ENCODE peak calls at places on chromosomes 16 and 17, in seven cellular contexts. S is GM12892, C is Peyer's patch, K is NB4, Q is ovary, H is transverse colon, M is K562. F is an unnamed sample.

GRCh38 chr16:22358000-22358399 is 16.4 kb downstream of the CDR2 start:
- DNase-seq in C (no peak), M (no peak), K (no peak), S (no peak), H (no peak), Q (no peak), F (no peak)

GRCh38 chr16:58494981-58495860 is 4.7 kb upstream of the NDRG4 start:
- DNase-seq in C (peak), M (peak), K (peak), Q (peak), H (peak), S (peak), F (peak)

GRCh38 chr16:69123894-69124293 is 8.5 kb downstream of the CHTF8 start:
- DNase-seq in K (peak), S (no peak), Q (peak), C (peak), H (peak), M (peak), F (peak)

GRCh38 chr16:57315401-57315800 is 30.9 kb upstream of the PLLP start:
- DNase-seq in S (no peak), K (no peak), Q (no peak), M (peak), H (no peak), C (no peak), F (no peak)

GRCh38 chr17:50564916-50565315 is 4.4 kb downstream of the CACNA1G start:
- DNase-seq in K (peak), Q (peak), C (peak), H (peak), S (no peak), M (no peak), F (no peak)

GRCh38 chr17:81925860-81926450 is 1.6 kb downstream of the MAFG start:
- DNase-seq in M (no peak), K (no peak), C (no peak), H (no peak), S (no peak), Q (no peak), F (no peak)

GRCh38 chr16:66548068-66548467 is 1.9 kb downstream of the TK2 start:
- DNase-seq in S (no peak), Q (no peak), M (no peak), C (no peak), K (no peak), H (no peak), F (no peak)

GRCh38 chr17:65158622-65159021 is 21.5 kb downstream of the RGS9 start:
- DNase-seq in S (no peak), H (no peak), K (no peak), Q (no peak), M (no peak), C (no peak), F (no peak)

GRCh38 chr17:49146620-49147306 is 14.2 kb downstream of the B4GALNT2 start:
- DNase-seq in K (no peak), C (no peak), H (no peak), Q (no peak), S (no peak), M (no peak), F (peak)

GRCh38 chr16:62664566-62664965 is 628.3 kb upstream of the CDH8 start:
- DNase-seq in K (no peak), S (no peak), H (no peak), M (no peak), C (no peak), Q (no peak), F (no peak)

GRCh38 chr17:32742686-32743538 is 134.0 kb downstream of the MYO1D start:
- DNase-seq in C (no peak), S (no peak), M (no peak), K (no peak), Q (no peak), H (no peak), F (no peak)

GRCh38 chr17:47720754-47721533 is 12.1 kb upstream of the TBX21 start:
- DNase-seq in H (peak), C (peak), M (no peak), Q (no peak), S (peak), K (peak), F (peak)

GRCh38 chr17:41547921-41548843 is 20.1 kb upstream of the KRT19 start:
- DNase-seq in S (no peak), H (peak), M (peak), Q (peak), K (peak), C (peak), F (peak)

GRCh38 chr16:9813665-9814064 is 368.6 kb downstream of the GRIN2A start:
- DNase-seq in S (no peak), M (no peak), Q (no peak), C (no peak), K (no peak), H (no peak), F (no peak)

GRCh38 chr16:17329412-17329811 is 141.3 kb downstream of the XYLT1 start:
- DNase-seq in K (no peak), C (no peak), Q (no peak), S (no peak), M (no peak), H (no peak), F (no peak)

GRCh38 chr16:82971126-82971525 is 344.4 kb downstream of the CDH13 start:
- DNase-seq in K (no peak), Q (no peak), H (no peak), S (no peak), M (no peak), C (no peak), F (no peak)

GRCh38 chr17:28524476-28525415 is 18.6 kb downstream of the FOXN1 start:
- DNase-seq in C (no peak), K (no peak), M (no peak), S (no peak), H (peak), Q (no peak), F (peak)

GRCh38 chr16:78513838-78514237 is 414.4 kb downstream of the WWOX start:
- DNase-seq in Q (no peak), S (no peak), M (no peak), K (peak), C (no peak), H (no peak), F (no peak)

GRCh38 chr16:81614171-81614570 is 164.9 kb upstream of the PLCG2 start:
- DNase-seq in S (no peak), H (no peak), K (no peak), Q (no peak), C (no peak), M (no peak), F (no peak)

GRCh38 chr16:84874553-84874952 is 54.8 kb downstream of the CRISPLD2 start:
- DNase-seq in S (no peak), M (no peak), C (no peak), H (no peak), Q (no peak), K (no peak), F (no peak)

GRCh38 chr17:34299918-34300600 is 14.5 kb downstream of the CCL11 start:
- DNase-seq in S (no peak), C (no peak), H (no peak), M (no peak), Q (no peak), K (no peak), F (no peak)

GRCh38 chr16:57446530-57447141 is 549 bp downstream of the CIAPIN1 start:
- DNase-seq in Q (no peak), H (peak), C (peak), S (peak), K (peak), M (peak), F (peak)

GRCh38 chr16:30335598-30336474 is 19.3 kb downstream of the CD2BP2 start:
- DNase-seq in M (peak), H (peak), S (no peak), C (no peak), K (peak), Q (peak), F (no peak)

GRCh38 chr17:76153640-76154039 is 12.6 kb upstream of the FOXJ1 start:
- DNase-seq in Q (no peak), C (no peak), H (no peak), K (no peak), M (no peak), S (no peak), F (no peak)

DNA sequence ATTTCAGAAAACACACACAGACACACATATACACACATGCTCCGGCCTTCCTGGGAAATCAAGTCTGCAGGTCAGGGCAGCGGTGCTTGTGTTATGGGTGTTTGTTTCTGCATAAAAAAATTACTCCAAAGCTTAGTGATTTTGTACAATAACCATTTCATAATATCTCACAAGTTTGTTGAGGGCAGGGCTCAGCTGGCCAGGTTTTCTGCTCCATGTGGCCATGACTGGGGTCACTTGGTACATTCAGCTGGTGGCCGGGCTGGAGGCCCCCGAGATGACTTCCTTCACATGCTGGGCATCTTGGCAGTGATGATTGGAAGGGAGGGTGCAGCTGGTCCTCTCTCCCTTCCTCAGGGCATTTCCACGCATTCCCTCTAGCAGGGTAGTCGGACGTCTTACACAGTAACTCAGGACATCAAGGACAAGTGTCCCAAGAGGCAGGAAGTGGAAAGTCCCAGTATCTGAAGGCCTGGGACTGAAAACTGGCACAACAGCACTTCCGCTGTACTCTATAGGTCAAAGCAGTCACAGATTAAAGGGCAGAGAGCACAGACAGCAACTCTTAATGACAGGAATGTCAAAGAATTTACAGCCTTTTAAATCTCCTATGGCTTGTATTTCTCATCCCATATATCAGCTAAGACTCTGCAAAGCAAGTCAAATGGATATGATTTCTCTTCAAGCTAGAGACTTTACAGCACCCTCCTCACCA is 127.4 kb downstream of the ZNF18 start:
- DNase-seq in K (no peak), H (no peak), C (no peak), M (no peak), S (no peak), Q (no peak), F (no peak)
- TF ChIP-seq POLR2A in K (no peak), H (no peak), C (no peak), M (no peak), S (no peak), Q (no peak), F (no peak)

DNA sequence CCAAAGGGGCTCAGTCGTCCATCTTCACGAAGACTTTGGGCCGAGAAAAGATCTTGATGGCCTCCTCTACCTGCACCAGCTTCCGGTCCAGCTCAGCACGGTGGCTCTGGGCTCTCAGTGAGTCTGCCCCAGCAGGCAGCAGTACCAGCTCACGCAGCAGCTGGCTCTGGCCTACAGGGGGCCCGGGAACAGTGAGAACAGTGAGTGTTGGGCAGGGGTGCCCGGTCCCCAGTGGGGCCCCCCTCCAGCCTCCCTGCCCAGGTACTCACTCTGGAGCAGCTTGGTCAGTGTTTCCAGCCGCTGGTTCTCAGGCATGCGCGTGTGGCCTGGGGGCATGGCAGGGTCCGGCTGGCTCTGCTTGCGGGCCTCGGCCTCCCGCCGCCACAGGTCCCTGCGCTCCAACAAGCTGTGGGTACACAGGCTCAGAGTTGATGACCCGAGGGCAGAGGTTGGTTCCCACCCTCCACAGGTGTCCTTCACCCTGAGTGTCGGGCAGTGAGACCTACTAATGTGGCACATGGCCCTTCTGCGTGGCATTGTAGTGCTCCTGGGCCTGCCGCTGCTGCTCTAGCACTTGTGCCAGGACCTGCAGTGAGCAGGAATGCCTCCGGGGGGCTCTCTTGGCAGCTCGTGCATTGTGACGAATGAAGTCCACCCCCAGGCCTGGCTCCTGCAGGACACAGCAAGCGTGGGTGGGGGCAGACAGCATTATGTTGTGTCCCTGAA is 2.6 kb downstream of the PARD6A start:
- DNase-seq in K (peak), H (no peak), C (no peak), Q (no peak), M (no peak), S (no peak), F (no peak)
- TF ChIP-seq POLR2A in K (no peak), H (no peak), C (no peak), Q (no peak), M (no peak), S (no peak), F (no peak)

GRCh38 chr16:3022208-3022696 is 1.5 kb downstream of the HCFC1R1 start:
- DNase-seq in C (peak), S (no peak), K (peak), Q (peak), H (peak), M (peak), F (peak)

GRCh38 chr16:3020604-3021448 is 658 bp downstream of the TNFRSF12A start:
- DNase-seq in S (no peak), M (peak), C (peak), Q (peak), H (peak), K (peak), F (peak)

GRCh38 chr16:3019594-3020246 is 448 bp upstream of the TNFRSF12A start:
- DNase-seq in C (no peak), H (no peak), S (no peak), Q (no peak), M (no peak), K (no peak), F (no peak)

GRCh38 chr16:3021449-3022207 is 1.5 kb downstream of the TNFRSF12A start:
- DNase-seq in C (peak), H (peak), S (no peak), Q (peak), K (peak), M (peak), F (peak)

GRCh38 chr16:3020247-3020603 is at the start of gene TNFRSF12A:
- DNase-seq in Q (peak), C (peak), S (peak), K (peak), H (peak), M (peak), F (peak)
- TF ChIP-seq POLR2A in Q (peak), C (peak), S (peak), K (peak), H (peak), M (peak), F (peak)

DNA sequence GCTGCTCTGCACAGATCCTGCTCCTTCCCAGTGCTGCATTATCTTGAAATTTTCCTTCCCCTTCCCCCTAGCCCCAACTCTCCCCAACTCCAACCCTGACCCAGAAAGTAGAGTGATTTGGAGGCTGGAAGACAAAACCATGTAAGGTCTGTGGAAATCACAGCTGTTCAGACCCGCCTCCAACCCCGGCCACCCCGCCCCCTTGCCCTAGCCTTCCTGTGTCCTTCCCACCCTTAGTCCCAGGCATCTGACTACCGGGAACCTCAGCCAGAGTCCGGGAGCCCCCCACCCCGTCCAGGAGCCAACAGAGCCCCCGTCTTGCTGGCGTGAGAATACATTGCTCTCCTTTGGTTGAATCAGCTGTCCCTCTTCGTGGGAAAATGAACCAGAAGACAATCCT is at the start of gene AOC3:
- DNase-seq in K (no peak), C (peak), M (no peak), H (peak), Q (peak), S (no peak), F (no peak)
- TF ChIP-seq POLR2A in K (no peak), C (no peak), M (no peak), H (no peak), Q (no peak), S (no peak), F (no peak)

F was measured in H54.